ENCODE peak calls at places on chromosomes 1 and 21, in five cellular contexts. Z is transverse colon, Y is prostate gland, G is stomach, J is tibial nerve. I is an unnamed sample.

GRCh38 chr1:95396557-95396956 is 162.5 kb downstream of the RWDD3 start:
- DNase-seq in Y (no peak), G (no peak), J (no peak), Z (no peak), I (no peak)

GRCh38 chr1:90459570-90459969 is 257.5 kb downstream of the BARHL2 start:
- DNase-seq in G (no peak), J (no peak), Z (no peak), Y (no peak), I (no peak)

GRCh38 chr1:117216718-117217117 is 6.0 kb upstream of the VTCN1 start:
- DNase-seq in J (no peak), Y (no peak), Z (no peak), G (no peak), I (no peak)

GRCh38 chr1:203147376-203147775 is 19.9 kb downstream of the ADORA1 start:
- DNase-seq in Z (no peak), Y (no peak), J (no peak), G (no peak), I (no peak)

GRCh38 chr21:45016491-45017375 is 57.6 kb upstream of the ADARB1 start:
- DNase-seq in Z (peak), J (no peak), G (no peak), Y (no peak), I (no peak)

GRCh38 chr1:211236633-211237321 is 22.4 kb upstream of the RCOR3 start:
- DNase-seq in G (no peak), J (no peak), Z (no peak), Y (no peak), I (peak)

GRCh38 chr1:112509005-112509659 is 367 bp downstream of the WNT2B start:
- DNase-seq in J (no peak), Z (peak), G (no peak), Y (no peak), I (no peak)

GRCh38 chr1:101105877-101106276 is 80.3 kb upstream of the DPH5 start:
- DNase-seq in G (no peak), Y (no peak), Z (no peak), J (no peak), I (no peak)

GRCh38 chr1:99152132-99152531 is 112.2 kb upstream of the PLPPR4 start:
- DNase-seq in Y (no peak), G (no peak), J (no peak), Z (no peak), I (no peak)

GRCh38 chr1:2413495-2414296 is 1.3 kb upstream of the PEX10 start:
- DNase-seq in Y (no peak), G (no peak), J (no peak), Z (peak), I (no peak)

GRCh38 chr1:16082283-16083038 is 9.0 kb upstream of the FAM131C start:
- DNase-seq in G (peak), Z (peak), Y (peak), J (peak), I (no peak)

GRCh38 chr1:41366428-41367101 is 5.3 kb downstream of the FOXO6 start:
- DNase-seq in Y (no peak), J (no peak), G (peak), Z (no peak), I (no peak)

GRCh38 chr1:223479261-223479660 is 86.0 kb downstream of the CCDC185 start:
- DNase-seq in J (no peak), Y (no peak), Z (no peak), G (no peak), I (no peak)

GRCh38 chr1:178564086-178564782 is 51.3 kb downstream of the TEX35 start:
- DNase-seq in Y (no peak), Z (no peak), J (no peak), G (no peak), I (no peak)

GRCh38 chr1:75797606-75798216 is 1.0 kb downstream of the MSH4 start:
- DNase-seq in J (no peak), Z (no peak), Y (no peak), G (no peak), I (no peak)

GRCh38 chr1:75797273-75797588 is 549 bp downstream of the MSH4 start:
- DNase-seq in J (no peak), Y (no peak), Z (no peak), G (no peak), I (no peak)

GRCh38 chr1:75796376-75797272 is at the start of gene MSH4:
- DNase-seq in J (no peak), Y (no peak), G (no peak), Z (no peak), I (no peak)

GRCh38 chr1:75794382-75794781 is 2.3 kb upstream of the MSH4 start:
- DNase-seq in Y (no peak), G (no peak), J (no peak), Z (no peak), I (no peak)

DNA sequence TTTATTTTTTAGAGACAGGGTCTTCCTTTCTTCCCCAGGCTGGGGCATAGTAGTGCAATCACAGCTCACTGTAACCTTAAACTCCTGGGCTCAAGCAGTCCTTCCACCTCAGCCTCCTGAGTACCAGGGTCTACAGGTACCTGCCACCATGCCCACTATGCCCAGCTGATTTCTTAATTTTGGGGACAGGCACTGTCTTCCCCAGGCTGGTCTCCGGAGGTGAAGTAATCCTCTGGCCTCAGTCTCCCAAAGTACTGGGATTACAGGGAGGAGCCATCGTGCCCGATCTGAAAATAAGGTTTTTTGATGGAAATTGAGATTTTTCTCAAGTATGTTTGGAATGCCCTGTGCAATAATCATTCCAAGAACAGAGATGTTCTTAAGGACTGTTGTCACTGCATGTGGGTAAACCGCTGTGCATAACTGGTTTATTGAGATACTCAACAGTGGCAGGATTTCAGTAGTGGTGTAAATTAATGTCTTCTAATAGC is 934 bp upstream of the MSH4 start:
- DNase-seq in J (no peak), Y (no peak), Z (no peak), G (no peak), I (no peak)
- TF ChIP-seq POLR2A in J (no peak), Y (no peak), Z (no peak), G (no peak), I (no peak)

GRCh38 chr1:10210841-10211804 is 753 bp downstream of the KIF1B start:
- DNase-seq in Z (peak), Y (peak), G (peak), J (peak), I (peak)

GRCh38 chr1:10211805-10212405 is 1.5 kb downstream of the KIF1B start:
- DNase-seq in J (no peak), G (no peak), Y (no peak), Z (no peak), I (peak)

GRCh38 chr1:10209590-10209904 is 823 bp upstream of the KIF1B start:
- DNase-seq in Z (no peak), J (no peak), G (no peak), Y (no peak), I (no peak)

GRCh38 chr1:10208537-10208936 is 1.8 kb upstream of the KIF1B start:
- DNase-seq in J (no peak), Z (no peak), G (no peak), Y (no peak), I (no peak)

DNA sequence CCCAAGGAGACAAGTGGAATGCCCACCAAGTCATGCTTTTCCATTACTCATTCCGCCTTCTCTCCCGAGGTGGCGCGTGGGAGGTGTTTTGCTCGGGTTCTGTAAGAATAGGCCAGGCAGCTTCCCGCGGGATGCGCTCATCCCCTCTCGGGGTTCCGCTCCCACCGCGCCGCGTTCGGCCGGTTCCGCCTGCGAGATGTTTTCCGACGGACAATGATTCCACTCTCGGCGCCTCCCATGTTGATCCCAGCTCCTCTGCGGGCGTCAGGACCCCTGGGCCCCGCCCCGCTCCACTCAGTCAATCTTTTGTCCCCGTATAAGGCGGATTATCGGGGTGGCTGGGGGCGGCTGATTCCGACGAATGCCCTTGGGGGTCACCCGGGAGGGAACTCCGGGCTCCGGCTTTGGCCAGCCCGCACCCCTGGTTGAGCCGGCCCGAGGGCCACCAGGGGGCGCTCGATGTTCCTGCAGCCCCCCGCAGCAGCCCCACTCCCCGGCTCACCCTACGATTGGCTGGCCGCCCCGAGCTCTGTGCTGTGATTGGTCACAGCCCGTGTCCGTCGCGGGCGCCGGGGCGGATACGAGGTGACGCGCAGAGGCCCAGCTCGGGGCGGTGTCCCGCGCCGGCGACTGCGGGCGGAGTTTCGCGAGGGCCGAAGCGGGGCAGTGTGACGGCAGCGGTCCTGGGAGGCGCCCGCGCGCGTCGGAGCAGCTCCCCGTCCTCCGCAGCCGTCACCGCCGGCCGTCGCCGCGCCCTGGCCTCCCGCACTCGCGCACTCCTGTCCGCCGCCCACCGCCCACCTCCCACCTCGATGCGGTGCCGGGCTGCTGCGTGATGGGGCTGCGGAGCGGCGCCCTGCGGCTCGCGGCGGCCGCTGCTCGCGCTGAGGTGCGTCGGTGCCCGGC is at the start of gene KIF1B:
- DNase-seq in Y (peak), G (peak), J (peak), Z (peak), I (peak)
- TF ChIP-seq POLR2A in Y (peak), G (peak), J (peak), Z (peak), I (peak)

DNA sequence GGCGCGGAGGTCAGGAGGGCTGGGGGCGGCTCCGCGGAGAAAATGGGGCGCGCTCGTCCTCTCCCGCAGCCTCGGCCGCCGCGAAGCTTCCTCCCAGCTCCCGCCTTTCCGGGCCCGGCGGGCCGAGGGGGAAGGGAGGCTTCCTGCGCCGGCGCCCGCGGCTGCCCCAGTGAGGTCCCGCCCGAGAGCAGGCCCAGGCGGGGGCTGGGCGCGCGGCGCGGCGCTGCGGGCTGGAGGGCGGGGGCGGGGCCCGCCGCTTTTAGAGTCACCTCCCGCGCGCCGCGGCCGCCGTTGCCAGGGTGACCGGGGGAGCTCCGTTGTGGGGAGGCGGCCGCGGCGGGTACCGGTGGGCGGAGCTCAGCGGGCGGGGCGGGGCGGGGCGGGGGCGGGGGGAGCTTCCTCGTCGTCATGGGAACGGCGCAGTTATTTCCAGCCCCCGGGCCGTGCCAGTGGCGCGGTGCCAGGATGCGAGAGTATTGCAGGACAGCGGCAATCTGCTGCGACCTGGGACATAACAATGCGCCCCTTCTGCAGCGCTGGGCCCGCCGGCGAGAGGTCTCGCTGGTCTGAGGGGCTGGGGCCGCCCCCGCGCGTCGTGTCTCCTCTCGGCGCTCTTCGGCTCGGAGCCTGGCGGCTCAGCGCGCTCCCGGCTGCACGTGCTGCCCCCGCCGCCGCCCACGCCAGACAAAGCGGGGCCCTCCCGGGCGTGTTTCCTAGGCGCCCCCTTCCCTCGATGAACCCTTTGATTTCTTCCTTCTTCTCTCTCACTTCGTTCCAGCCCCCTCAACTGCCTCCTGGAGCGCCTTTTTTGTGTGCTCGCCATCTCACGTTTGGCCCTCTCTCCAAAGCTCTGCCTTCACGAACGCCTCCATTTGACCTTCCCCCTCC is 16.9 kb downstream of the IER5 start:
- DNase-seq in J (peak), Y (peak), G (peak), Z (peak), I (peak)
- TF ChIP-seq POLR2A in J (no peak), Y (peak), G (peak), Z (peak), I (peak)

DNA sequence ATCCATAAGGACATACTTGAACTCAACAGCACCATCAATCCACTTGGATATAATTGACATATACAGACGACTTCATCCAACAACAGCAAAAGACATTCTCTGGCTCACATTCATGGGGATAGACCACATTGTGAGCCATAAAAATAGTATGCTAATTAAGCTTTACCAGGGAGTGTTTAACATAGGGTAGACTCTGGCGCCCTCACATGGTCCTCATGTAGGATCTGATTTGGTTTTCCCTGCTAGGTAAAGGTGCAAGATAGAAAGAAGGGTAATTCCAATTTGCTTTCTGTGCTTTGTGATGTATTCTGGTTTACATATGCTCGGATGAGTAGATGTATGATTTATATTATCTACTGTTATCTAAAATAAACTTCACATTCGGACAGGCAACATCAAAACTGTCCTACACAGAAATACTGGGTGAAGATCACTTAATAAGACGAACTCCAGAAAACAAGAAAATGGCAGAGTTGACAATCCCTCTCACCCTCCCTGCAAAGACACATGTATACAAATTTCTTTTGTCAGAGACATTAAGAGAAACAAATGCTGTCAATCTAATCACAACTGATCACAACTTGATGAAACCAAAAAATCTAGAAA is 27.7 kb downstream of the CR1L start:
- DNase-seq in G (peak), J (no peak), Y (peak), Z (peak), I (peak)
- TF ChIP-seq POLR2A in G (no peak), J (no peak), Y (no peak), Z (no peak), I (no peak)

I was measured in H54.